ENCODE peak calls at places on chromosome 13, in eight cellular contexts. P is NCI-H2081; I is astrocyte of the hippocampus; D is stimulated activated CD4-positive, alpha-beta T cell treated with anti-CD3 and anti-CD28 coated beads, Interleukin-1b, Interleukin-23, amount 100 ng/mL, for 24 hours; R is EL; T is T-helper 2 cell; O is nucleus accumbens; M is left colon. A is an unnamed sample.
A peak's percentile ranks its signal among the peaks of the same experiment; 100 is the strongest.

GRCh38 chr13:112999414-113000177 is 30.6 kb downstream of the MCF2L start:
- DNase-seq in P (no peak), T (no peak), R (no peak), M (no peak), O (no peak), D (no peak), I (no peak), A (no peak)

GRCh38 chr13:58869566-58869965 is 1238.0 kb downstream of the PCDH17 start:
- DNase-seq in T (no peak), P (no peak), M (no peak), D (no peak), O (no peak), R (no peak), I (no peak), A (no peak)

GRCh38 chr13:77112961-77113360 is 86.0 kb upstream of the FBXL3 start:
- DNase-seq in R (no peak), M (no peak), I (no peak), D (no peak), T (no peak), O (no peak), P (no peak), A (no peak)

GRCh38 chr13:104163866-104164630 is 1097.8 kb upstream of the SLC10A2 start:
- DNase-seq in O (no peak), R (no peak), M (no peak), D (no peak), P (no peak), I (no peak), T (no peak), A (no peak)

GRCh38 chr13:65064967-65065366 is 2165.2 kb downstream of the PCDH9 start:
- DNase-seq in O (no peak), M (no peak), T (no peak), P (no peak), D (no peak), R (no peak), I (no peak), A (no peak)

GRCh38 chr13:76703621-76704020 is 182.6 kb downstream of the KCTD12 start:
- DNase-seq in O (no peak), T (no peak), P (no peak), R (no peak), M (no peak), D (no peak), I (no peak), A (no peak)

GRCh38 chr13:114019367-114019766 is 45.5 kb upstream of the C13orf46 start:
- DNase-seq in I (no peak), T (no peak), R (peak; percentile 9), M (no peak), P (no peak), O (no peak), D (no peak), A (no peak)

GRCh38 chr13:112843392-112844250 is 125.4 kb upstream of the MCF2L start:
- DNase-seq in R (no peak), D (no peak), O (no peak), T (no peak), P (no peak), I (no peak), M (no peak), A (no peak)

GRCh38 chr13:62320129-62320724 is 904.6 kb upstream of the PCDH20 start:
- DNase-seq in O (no peak), I (peak; percentile 63), T (peak; percentile 3), R (peak; percentile 7), M (no peak), P (peak; percentile 74), D (no peak), A (no peak)

GRCh38 chr13:21576424-21576823 is 27.5 kb downstream of the MICU2 start:
- DNase-seq in O (no peak), T (no peak), M (no peak), I (no peak), P (no peak), R (peak; percentile 67), D (no peak), A (no peak)

GRCh38 chr13:40789275-40790231 is at the start of gene SLC25A15:
- DNase-seq in M (peak; percentile 85), D (no peak), R (peak; percentile 86), P (peak; percentile 73), T (peak; percentile 83), O (no peak), I (peak; percentile 93), A (peak; percentile 63)

GRCh38 chr13:51998723-51999471 is 12.4 kb downstream of the ATP7B start:
- DNase-seq in R (no peak), O (no peak), I (no peak), D (no peak), M (no peak), T (no peak), P (no peak), A (no peak)

GRCh38 chr13:93925976-93926375 is 553.5 kb downstream of the DCT start:
- DNase-seq in O (no peak), I (no peak), P (peak; percentile 35), R (no peak), M (no peak), T (no peak), D (no peak), A (no peak)

GRCh38 chr13:37134411-37135041 is 29.1 kb upstream of the CSNK1A1L start:
- DNase-seq in D (no peak), M (no peak), R (peak; percentile 71), T (no peak), O (no peak), I (peak; percentile 69), P (no peak), A (no peak)

GRCh38 chr13:50340566-50341287 is 325.5 kb downstream of the KCNRG start:
- DNase-seq in M (no peak), I (no peak), R (no peak), T (no peak), D (no peak), O (no peak), P (no peak), A (no peak)

GRCh38 chr13:113041293-113041690 is 64.3 kb upstream of the F7 start:
- DNase-seq in I (no peak), O (no peak), M (no peak), D (no peak), T (no peak), R (no peak), P (no peak), A (no peak)

GRCh38 chr13:47990920-47991466 is 10.1 kb downstream of the SUCLA2 start:
- DNase-seq in T (no peak), O (no peak), P (no peak), D (no peak), M (no peak), I (no peak), R (no peak), A (no peak)

GRCh38 chr13:73547239-73547638 is 488.4 kb downstream of the KLF5 start:
- DNase-seq in I (peak; percentile 5), D (no peak), R (no peak), M (no peak), T (no peak), P (no peak), O (no peak), A (no peak)

GRCh38 chr13:110712081-110712848 is 1.2 kb upstream of the ING1 start:
- DNase-seq in P (peak; percentile 92), R (peak; percentile 84), I (peak; percentile 95), D (peak; percentile 57), T (peak; percentile 91), O (peak; percentile 74), M (peak; percentile 84), A (peak; percentile 66)

GRCh38 chr13:98761126-98761978 is 8.9 kb upstream of the SLC15A1 start:
- DNase-seq in I (peak; percentile 28), O (no peak), P (no peak), D (no peak), M (no peak), R (peak; percentile 54), T (peak; percentile 39), A (no peak)

GRCh38 chr13:23899555-23899954 is 2.3 kb upstream of the C1QTNF9B start:
- DNase-seq in P (peak; percentile 32), R (peak; percentile 52), O (no peak), T (peak; percentile 36), M (no peak), I (peak; percentile 26), D (no peak), A (no peak)

GRCh38 chr13:111461445-111462149 is 141.2 kb downstream of the TEX29 start:
- DNase-seq in M (no peak), P (no peak), O (no peak), I (no peak), D (no peak), R (no peak), T (no peak), A (no peak)

GRCh38 chr13:29505511-29505910 is 90.0 kb downstream of the SLC7A1 start:
- DNase-seq in M (no peak), R (no peak), O (no peak), P (no peak), T (no peak), I (no peak), D (no peak), A (no peak)

GRCh38 chr13:37617162-37617561 is 18.6 kb upstream of the POSTN start:
- DNase-seq in I (peak; percentile 84), R (peak; percentile 97), T (no peak), P (no peak), D (no peak), M (no peak), O (no peak), A (no peak)

GRCh38 chr13:19606152-19606551 is 27.3 kb upstream of the MPHOSPH8 start:
- DNase-seq in O (no peak), I (no peak), R (peak; percentile 32), T (no peak), P (no peak), D (no peak), M (no peak), A (no peak)

GRCh38 chr13:28339419-28339818 is 155.5 kb downstream of the FLT1 start:
- DNase-seq in M (no peak), D (no peak), P (no peak), I (no peak), O (no peak), T (no peak), R (peak; percentile 84), A (no peak)

GRCh38 chr13:50167224-50167947 is 152.1 kb downstream of the KCNRG start:
- DNase-seq in P (no peak), I (no peak), D (no peak), R (no peak), O (no peak), T (peak; percentile 7), M (no peak), A (no peak)

GRCh38 chr13:78806457-78806856 is 147.5 kb upstream of the OBI1 start:
- DNase-seq in I (no peak), D (no peak), O (no peak), M (no peak), T (peak; percentile 3), P (peak; percentile 2), R (no peak), A (no peak)

GRCh38 chr13:109790951-109791605 is 4.7 kb upstream of the IRS2 start:
- DNase-seq in P (peak; percentile 54), I (peak; percentile 49), O (no peak), T (peak; percentile 88), R (peak; percentile 21), M (no peak), D (no peak), A (no peak)

GRCh38 chr13:102651892-102652291 is 43.0 kb downstream of the METTL21C start:
- DNase-seq in O (no peak), T (no peak), R (peak; percentile 66), P (no peak), M (no peak), I (no peak), D (no peak), A (no peak)

GRCh38 chr13:32086791-32087441 is 55.3 kb downstream of the FRY start:
- DNase-seq in R (no peak), O (no peak), D (no peak), I (no peak), T (no peak), P (peak; percentile 84), M (no peak), A (no peak)

GRCh38 chr13:112759053-112759452 is 69.2 kb downstream of the ATP11A start:
- DNase-seq in M (no peak), P (no peak), D (no peak), I (no peak), O (no peak), T (no peak), R (no peak), A (no peak)

GRCh38 chr13:77397636-77398035 is 70.7 kb upstream of the MYCBP2 start:
- DNase-seq in M (no peak), T (no peak), D (no peak), R (no peak), O (no peak), I (no peak), P (no peak), A (no peak)